ENCODE peak calls at places on chromosome 19, in five cellular contexts. One of them, this sample, is unnamed.

GRCh38 chr19:3129112-3129511 is 6.7 kb upstream of the GNA15 start:
- DNase-seq in HepG2: peak
- DNase-seq in breast epithelium: no peak
- DNase-seq in Panc1: no peak
- DNase-seq in HCT116: peak
- DNase-seq in this sample: peak

GRCh38 chr19:40419780-40420179 is 6.0 kb downstream of the SERTAD1 start:
- DNase-seq in HepG2: no peak
- DNase-seq in breast epithelium: no peak
- DNase-seq in Panc1: no peak
- DNase-seq in HCT116: no peak
- DNase-seq in this sample: no peak

GRCh38 chr19:36054733-36055686 is at the start of gene WDR62:
- DNase-seq in HepG2: peak
- DNase-seq in breast epithelium: peak
- DNase-seq in Panc1: no peak
- DNase-seq in HCT116: peak
- DNase-seq in this sample: peak

GRCh38 chr19:44278181-44278690 is 18.6 kb downstream of the ZNF233 start:
- DNase-seq in HepG2: no peak
- DNase-seq in breast epithelium: no peak
- DNase-seq in Panc1: no peak
- DNase-seq in HCT116: no peak
- DNase-seq in this sample: no peak

GRCh38 chr19:21460686-21461085 is 44.7 kb upstream of the ZNF429 start:
- DNase-seq in HepG2: no peak
- DNase-seq in breast epithelium: no peak
- DNase-seq in Panc1: no peak
- DNase-seq in HCT116: no peak
- DNase-seq in this sample: no peak

GRCh38 chr19:38846097-38846496 is 3.7 kb downstream of the HNRNPL start:
- DNase-seq in HepG2: no peak
- DNase-seq in breast epithelium: no peak
- DNase-seq in Panc1: no peak
- DNase-seq in HCT116: no peak
- DNase-seq in this sample: no peak

GRCh38 chr19:45439569-45440258 is 16.0 kb upstream of the ERCC1 start:
- DNase-seq in HepG2: no peak
- DNase-seq in breast epithelium: peak
- DNase-seq in Panc1: no peak
- DNase-seq in HCT116: no peak
- DNase-seq in this sample: peak

GRCh38 chr19:2578911-2579677 is 103.2 kb downstream of the GADD45B start:
- DNase-seq in HepG2: peak
- DNase-seq in breast epithelium: peak
- DNase-seq in Panc1: peak
- DNase-seq in HCT116: peak
- DNase-seq in this sample: peak

GRCh38 chr19:29622191-29623070 is 16.3 kb downstream of the POP4 start:
- DNase-seq in HepG2: no peak
- DNase-seq in breast epithelium: no peak
- DNase-seq in Panc1: no peak
- DNase-seq in HCT116: no peak
- DNase-seq in this sample: no peak

GRCh38 chr19:3071764-3072163 is 9.5 kb upstream of the TLE5 start:
- DNase-seq in HepG2: no peak
- DNase-seq in breast epithelium: no peak
- DNase-seq in Panc1: no peak
- DNase-seq in HCT116: no peak
- DNase-seq in this sample: no peak

GRCh38 chr19:35353635-35354034 is 4.6 kb upstream of the FFAR3 start:
- DNase-seq in HepG2: no peak
- DNase-seq in breast epithelium: peak
- DNase-seq in Panc1: no peak
- DNase-seq in HCT116: no peak
- DNase-seq in this sample: no peak

GRCh38 chr19:41552558-41552957 is 23.4 kb upstream of the CEACAM21 start:
- DNase-seq in HepG2: no peak
- DNase-seq in breast epithelium: no peak
- DNase-seq in Panc1: no peak
- DNase-seq in HCT116: no peak
- DNase-seq in this sample: no peak

DNA sequence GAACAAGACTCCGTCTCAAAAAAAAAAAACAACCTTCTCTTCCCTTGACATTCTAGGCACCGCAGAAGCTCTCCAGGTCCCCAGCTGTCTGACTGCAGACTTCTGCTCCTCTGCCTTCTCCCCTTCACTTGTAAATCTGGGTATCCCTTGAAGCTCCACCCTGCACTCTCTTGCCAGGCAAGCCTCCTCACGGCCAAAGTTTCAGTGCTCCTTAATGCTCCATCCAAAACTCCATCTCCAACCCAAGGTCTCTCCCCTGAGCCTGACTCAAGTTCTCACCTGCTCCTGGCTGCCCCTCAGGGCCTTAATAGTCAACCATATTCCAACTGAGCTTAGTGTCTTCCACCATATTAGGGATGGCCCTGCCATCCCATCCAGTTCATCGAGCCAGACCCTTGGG is 1.4 kb upstream of the CLDND2 start:
- DNase-seq in HepG2: no peak
- DNase-seq in breast epithelium: no peak
- DNase-seq in Panc1: no peak
- DNase-seq in HCT116: no peak
- DNase-seq in this sample: no peak
- H3K4me3 ChIP-seq in HepG2: no peak
- H3K4me3 ChIP-seq in breast epithelium: no peak
- H3K4me3 ChIP-seq in Panc1: no peak
- H3K4me3 ChIP-seq in HCT116: no peak
- H3K4me3 ChIP-seq in this sample: no peak

DNA sequence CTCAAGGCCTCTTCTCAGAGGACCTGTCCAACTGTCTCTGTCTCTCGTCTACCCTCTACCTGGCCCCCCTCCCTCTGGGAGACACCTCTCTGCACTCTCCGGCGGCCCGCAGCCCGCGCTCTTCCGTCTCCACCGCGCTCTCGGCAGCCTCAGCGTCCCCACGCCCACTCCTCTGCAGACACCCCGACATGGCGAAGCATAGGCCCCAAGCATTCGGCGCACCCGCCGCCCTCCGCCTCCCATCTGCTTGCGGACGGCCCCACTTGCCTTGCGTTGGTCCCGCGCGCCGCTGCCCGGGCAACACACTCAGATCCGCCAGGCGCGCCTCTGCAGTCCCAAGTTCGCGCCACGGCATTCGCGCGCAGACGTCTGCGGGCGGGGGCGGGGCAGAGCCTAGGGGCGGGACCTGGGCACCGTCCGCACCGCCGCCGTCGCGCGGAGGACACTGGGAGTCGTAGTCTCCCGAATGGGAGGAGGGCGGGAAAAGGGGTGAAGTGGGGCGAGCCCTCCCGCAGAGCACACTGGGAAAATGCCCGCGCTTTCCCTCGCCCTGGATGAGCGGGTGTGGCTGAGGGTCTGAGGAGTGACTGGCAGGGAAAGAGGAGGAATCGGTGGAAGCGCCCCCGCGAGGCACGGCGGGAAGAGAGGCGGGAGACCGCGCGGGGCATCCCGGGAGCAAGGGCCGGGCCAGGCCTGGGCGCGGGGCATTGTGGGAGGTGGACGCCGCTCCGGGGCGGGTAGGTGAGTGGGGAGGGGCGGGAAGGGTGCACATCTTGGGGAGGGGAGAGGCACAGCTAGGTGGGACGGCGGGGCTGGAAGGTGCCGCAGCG is at the start of the genes LIG1 and ZSWIM9:
- DNase-seq in HepG2: peak
- DNase-seq in breast epithelium: peak
- DNase-seq in Panc1: peak
- DNase-seq in HCT116: peak
- DNase-seq in this sample: peak
- TF ChIP-seq POLR2AphosphoS5 in HepG2: peak
- TF ChIP-seq POLR2AphosphoS5 in breast epithelium: peak
- TF ChIP-seq POLR2AphosphoS5 in Panc1: no peak
- TF ChIP-seq POLR2AphosphoS5 in HCT116: peak
- TF ChIP-seq POLR2AphosphoS5 in this sample: peak

GRCh38 chr19:51511353-51511752 is 9.8 kb upstream of the SIGLEC12 start:
- DNase-seq in HepG2: peak
- DNase-seq in breast epithelium: no peak
- DNase-seq in Panc1: no peak
- DNase-seq in HCT116: peak
- DNase-seq in this sample: no peak
- H3K4me3 ChIP-seq in HepG2: no peak
- H3K4me3 ChIP-seq in breast epithelium: no peak
- H3K4me3 ChIP-seq in Panc1: no peak
- H3K4me3 ChIP-seq in HCT116: no peak
- H3K4me3 ChIP-seq in this sample: no peak

GRCh38 chr19:7292950-7293794 is 1.0 kb downstream of the INSR start:
- DNase-seq in HepG2: peak
- DNase-seq in breast epithelium: peak
- DNase-seq in Panc1: no peak
- DNase-seq in HCT116: no peak
- DNase-seq in this sample: peak

GRCh38 chr19:7293795-7294570 is at the start of gene INSR:
- DNase-seq in HepG2: peak
- DNase-seq in breast epithelium: peak
- DNase-seq in Panc1: no peak
- DNase-seq in HCT116: peak
- DNase-seq in this sample: peak

GRCh38 chr19:7292352-7292949 is 1.8 kb downstream of the INSR start:
- DNase-seq in HepG2: no peak
- DNase-seq in breast epithelium: no peak
- DNase-seq in Panc1: no peak
- DNase-seq in HCT116: no peak
- DNase-seq in this sample: no peak

GRCh38 chr19:7295912-7296486 is 1.8 kb upstream of the INSR start:
- DNase-seq in HepG2: peak
- DNase-seq in breast epithelium: no peak
- DNase-seq in Panc1: no peak
- DNase-seq in HCT116: no peak
- DNase-seq in this sample: no peak

DNA sequence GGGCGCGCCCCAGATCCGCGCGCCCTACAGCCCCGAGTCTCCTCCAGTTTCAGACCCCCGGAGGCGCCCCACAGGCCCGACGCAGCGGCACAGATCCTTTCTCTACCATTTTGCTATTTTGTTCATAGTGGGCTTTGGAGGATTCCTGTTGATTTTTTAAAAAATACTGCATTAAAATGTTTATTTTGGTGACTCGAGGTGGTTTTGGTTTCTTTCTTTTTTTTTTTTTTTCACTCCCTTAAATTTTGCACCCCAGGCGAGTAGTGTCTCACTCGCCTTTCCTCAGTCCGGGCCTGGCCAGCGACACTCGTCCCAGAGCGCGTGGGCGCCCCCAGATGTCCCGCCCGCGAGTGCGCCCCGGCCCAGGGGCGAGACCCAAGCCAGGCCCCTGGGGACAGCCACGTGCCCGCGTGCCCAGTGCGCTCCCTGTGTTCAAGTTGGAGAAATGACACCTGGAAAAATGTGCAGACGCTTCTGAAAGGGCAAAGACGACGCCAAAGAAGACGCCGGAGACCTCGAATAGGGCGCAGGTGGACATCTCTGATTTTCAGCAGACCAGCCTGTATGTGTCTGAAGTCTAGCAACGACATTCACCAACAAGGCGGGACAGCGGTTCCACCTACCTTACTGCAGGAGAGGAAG is 478 bp upstream of the INSR start:
- DNase-seq in HepG2: peak
- DNase-seq in breast epithelium: peak
- DNase-seq in Panc1: no peak
- DNase-seq in HCT116: peak
- DNase-seq in this sample: peak
- TF ChIP-seq POLR2AphosphoS5 in HepG2: peak
- TF ChIP-seq POLR2AphosphoS5 in breast epithelium: no peak
- TF ChIP-seq POLR2AphosphoS5 in Panc1: no peak
- TF ChIP-seq POLR2AphosphoS5 in HCT116: peak
- TF ChIP-seq POLR2AphosphoS5 in this sample: peak

GRCh38 chr19:10643968-10644290 is 10.2 kb upstream of the ILF3 start:
- DNase-seq in HepG2: no peak
- DNase-seq in breast epithelium: no peak
- DNase-seq in Panc1: no peak
- DNase-seq in HCT116: no peak
- DNase-seq in this sample: no peak

GRCh38 chr19:10644351-10645007 is 9.7 kb upstream of the ILF3 start:
- DNase-seq in HepG2: peak
- DNase-seq in breast epithelium: peak
- DNase-seq in Panc1: peak
- DNase-seq in HCT116: peak
- DNase-seq in this sample: peak

GRCh38 chr19:10642473-10642872 is 11.7 kb upstream of the ILF3 start:
- DNase-seq in HepG2: no peak
- DNase-seq in breast epithelium: no peak
- DNase-seq in Panc1: no peak
- DNase-seq in HCT116: no peak
- DNase-seq in this sample: no peak

GRCh38 chr19:10641248-10641647 is 12.9 kb upstream of the ILF3 start:
- DNase-seq in HepG2: no peak
- DNase-seq in breast epithelium: no peak
- DNase-seq in Panc1: no peak
- DNase-seq in HCT116: no peak
- DNase-seq in this sample: no peak

DNA sequence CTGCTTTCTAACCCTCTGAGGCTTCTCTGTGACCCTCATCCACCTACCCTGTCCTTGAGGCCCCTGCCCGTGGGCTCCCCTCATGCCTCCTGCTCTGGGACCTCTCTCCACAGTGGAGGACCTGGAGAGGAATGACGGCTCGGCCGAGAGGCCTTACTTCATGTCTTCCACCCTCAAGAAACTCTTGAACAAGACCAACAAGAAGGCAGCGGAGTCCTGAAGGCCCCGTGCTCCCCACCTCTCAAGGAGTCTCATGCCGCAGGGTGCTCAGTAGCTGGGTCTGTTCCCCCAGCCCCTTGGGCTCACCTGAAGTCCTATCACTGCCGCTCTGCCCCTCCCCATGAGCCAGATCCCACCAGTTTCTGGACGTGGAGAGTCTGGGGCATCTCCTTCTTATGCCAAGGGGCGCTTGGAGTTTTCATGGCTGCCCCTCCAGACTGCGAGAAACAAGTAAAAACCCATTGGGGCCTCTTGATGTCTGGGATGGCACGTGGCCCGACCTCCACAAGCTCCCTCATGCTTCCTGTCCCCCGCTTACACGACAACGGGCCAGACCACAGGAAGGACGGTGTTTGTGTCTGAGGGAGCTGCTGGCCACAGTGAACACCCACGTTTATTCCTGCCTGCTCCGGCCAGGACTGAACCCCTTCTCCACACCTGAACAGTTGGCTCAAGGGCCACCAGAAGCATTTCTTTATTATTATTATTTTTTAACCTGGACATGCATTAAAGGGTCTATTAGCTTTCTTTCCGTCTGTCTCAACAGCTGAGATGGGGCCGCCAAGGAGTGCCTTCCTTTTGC is 10.8 kb upstream of the ILF3 start:
- DNase-seq in HepG2: no peak
- DNase-seq in breast epithelium: no peak
- DNase-seq in Panc1: no peak
- DNase-seq in HCT116: no peak
- DNase-seq in this sample: no peak
- H3K4me3 ChIP-seq in HepG2: no peak
- H3K4me3 ChIP-seq in breast epithelium: no peak
- H3K4me3 ChIP-seq in Panc1: no peak
- H3K4me3 ChIP-seq in HCT116: no peak
- H3K4me3 ChIP-seq in this sample: no peak

This sample was measured in prostate gland.